ENCODE peak calls at places on chromosome 9, in six cellular contexts. One of them, this sample, is unnamed.
A peak's percentile ranks its signal among the peaks of the same experiment; 100 is the strongest.

GRCh38 chr9:136651859-136652258 is 10.9 kb upstream of the EGFL7 start:
- DNase-seq in tibial artery: no peak
- DNase-seq in GM10248: no peak
- DNase-seq in NCI-H2081: no peak
- DNase-seq in SW 1271: no peak
- DNase-seq in right cardiac atrium: no peak
- DNase-seq in this sample: no peak

GRCh38 chr9:98187926-98188325 is 4.5 kb downstream of the CORO2A start:
- DNase-seq in tibial artery: no peak
- DNase-seq in GM10248: no peak
- DNase-seq in NCI-H2081: no peak
- DNase-seq in SW 1271: no peak
- DNase-seq in right cardiac atrium: no peak
- DNase-seq in this sample: no peak

GRCh38 chr9:76296561-76297276 is 97.5 kb downstream of the RFK start:
- DNase-seq in tibial artery: no peak
- DNase-seq in GM10248: no peak
- DNase-seq in NCI-H2081: no peak
- DNase-seq in SW 1271: no peak
- DNase-seq in right cardiac atrium: no peak
- DNase-seq in this sample: no peak

GRCh38 chr9:36402536-36402935 is 2.5 kb upstream of the RNF38 start:
- DNase-seq in tibial artery: no peak
- DNase-seq in GM10248: no peak
- DNase-seq in NCI-H2081: no peak
- DNase-seq in SW 1271: no peak
- DNase-seq in right cardiac atrium: no peak
- DNase-seq in this sample: no peak

GRCh38 chr9:98168952-98169488 is 23.4 kb downstream of the CORO2A start:
- DNase-seq in tibial artery: no peak
- DNase-seq in GM10248: peak; percentile 93
- DNase-seq in NCI-H2081: no peak
- DNase-seq in SW 1271: no peak
- DNase-seq in right cardiac atrium: peak; percentile 28
- DNase-seq in this sample: no peak

GRCh38 chr9:113574381-113575262 is 111.1 kb downstream of the RGS3 start:
- DNase-seq in tibial artery: peak; percentile 11
- DNase-seq in GM10248: no peak
- DNase-seq in NCI-H2081: no peak
- DNase-seq in SW 1271: no peak
- DNase-seq in right cardiac atrium: no peak
- DNase-seq in this sample: no peak

GRCh38 chr9:136625101-136626065 is 37.3 kb upstream of the EGFL7 start:
- DNase-seq in tibial artery: peak; percentile 81
- DNase-seq in GM10248: no peak
- DNase-seq in NCI-H2081: no peak
- DNase-seq in SW 1271: no peak
- DNase-seq in right cardiac atrium: peak; percentile 87
- DNase-seq in this sample: peak; percentile 91

GRCh38 chr9:22079873-22080341 is 70.8 kb upstream of the CDKN2B start:
- DNase-seq in tibial artery: peak; percentile 65
- DNase-seq in GM10248: peak; percentile 10
- DNase-seq in NCI-H2081: no peak
- DNase-seq in SW 1271: no peak
- DNase-seq in right cardiac atrium: peak; percentile 49
- DNase-seq in this sample: peak; percentile 62

GRCh38 chr9:105138306-105138801 is 106.1 kb upstream of the SLC44A1 start:
- DNase-seq in tibial artery: no peak
- DNase-seq in GM10248: no peak
- DNase-seq in NCI-H2081: no peak
- DNase-seq in SW 1271: no peak
- DNase-seq in right cardiac atrium: no peak
- DNase-seq in this sample: peak; percentile 75

GRCh38 chr9:4669890-4670289 is 3.6 kb upstream of the SPATA6L start:
- DNase-seq in tibial artery: no peak
- DNase-seq in GM10248: no peak
- DNase-seq in NCI-H2081: no peak
- DNase-seq in SW 1271: no peak
- DNase-seq in right cardiac atrium: no peak
- DNase-seq in this sample: no peak

GRCh38 chr9:71812385-71812784 is 44.1 kb upstream of the CEMIP2 start:
- DNase-seq in tibial artery: peak; percentile 33
- DNase-seq in GM10248: no peak
- DNase-seq in NCI-H2081: no peak
- DNase-seq in SW 1271: no peak
- DNase-seq in right cardiac atrium: peak; percentile 62
- DNase-seq in this sample: peak; percentile 64

GRCh38 chr9:87535817-87536539 is 38.3 kb downstream of the DAPK1 start:
- DNase-seq in tibial artery: no peak
- DNase-seq in GM10248: peak; percentile 56
- DNase-seq in NCI-H2081: no peak
- DNase-seq in SW 1271: no peak
- DNase-seq in right cardiac atrium: no peak
- DNase-seq in this sample: no peak

GRCh38 chr9:105760053-105760452 is 65.7 kb downstream of the TMEM38B start:
- DNase-seq in tibial artery: no peak
- DNase-seq in GM10248: no peak
- DNase-seq in NCI-H2081: no peak
- DNase-seq in SW 1271: no peak
- DNase-seq in right cardiac atrium: no peak
- DNase-seq in this sample: no peak

GRCh38 chr9:79694676-79695400 is 123.1 kb downstream of the TLE4 start:
- DNase-seq in tibial artery: no peak
- DNase-seq in GM10248: no peak
- DNase-seq in NCI-H2081: no peak
- DNase-seq in SW 1271: no peak
- DNase-seq in right cardiac atrium: no peak
- DNase-seq in this sample: no peak

GRCh38 chr9:88533951-88534455 is 975 bp upstream of the NXNL2 start:
- DNase-seq in tibial artery: peak; percentile 27
- DNase-seq in GM10248: no peak
- DNase-seq in NCI-H2081: no peak
- DNase-seq in SW 1271: peak; percentile 73
- DNase-seq in right cardiac atrium: no peak
- DNase-seq in this sample: peak; percentile 75

GRCh38 chr9:27350382-27350781 is 53.4 kb upstream of the EQTN start:
- DNase-seq in tibial artery: no peak
- DNase-seq in GM10248: no peak
- DNase-seq in NCI-H2081: no peak
- DNase-seq in SW 1271: no peak
- DNase-seq in right cardiac atrium: no peak
- DNase-seq in this sample: no peak

GRCh38 chr9:90641090-90641489 is 1.5 kb downstream of the DIRAS2 start:
- DNase-seq in tibial artery: no peak
- DNase-seq in GM10248: no peak
- DNase-seq in NCI-H2081: no peak
- DNase-seq in SW 1271: no peak
- DNase-seq in right cardiac atrium: no peak
- DNase-seq in this sample: no peak

GRCh38 chr9:87950765-87951488 is 23.4 kb downstream of the CDK20 start:
- DNase-seq in tibial artery: no peak
- DNase-seq in GM10248: peak; percentile 43
- DNase-seq in NCI-H2081: no peak
- DNase-seq in SW 1271: no peak
- DNase-seq in right cardiac atrium: no peak
- DNase-seq in this sample: no peak

GRCh38 chr9:91255327-91255726 is 106.4 kb downstream of the AUH start:
- DNase-seq in tibial artery: no peak
- DNase-seq in GM10248: no peak
- DNase-seq in NCI-H2081: no peak
- DNase-seq in SW 1271: no peak
- DNase-seq in right cardiac atrium: no peak
- DNase-seq in this sample: no peak

GRCh38 chr9:125401317-125401716 is 139.7 kb downstream of the GAPVD1 start:
- DNase-seq in tibial artery: no peak
- DNase-seq in GM10248: no peak
- DNase-seq in NCI-H2081: no peak
- DNase-seq in SW 1271: no peak
- DNase-seq in right cardiac atrium: no peak
- DNase-seq in this sample: no peak

GRCh38 chr9:122001491-122002201 is 91.5 kb downstream of the TTLL11 start:
- DNase-seq in tibial artery: no peak
- DNase-seq in GM10248: no peak
- DNase-seq in NCI-H2081: no peak
- DNase-seq in SW 1271: no peak
- DNase-seq in right cardiac atrium: peak; percentile 57
- DNase-seq in this sample: no peak

GRCh38 chr9:137067860-137068538 is 2.4 kb downstream of the SAPCD2 start:
- DNase-seq in tibial artery: peak; percentile 64
- DNase-seq in GM10248: peak; percentile 89
- DNase-seq in NCI-H2081: peak; percentile 83
- DNase-seq in SW 1271: peak; percentile 50
- DNase-seq in right cardiac atrium: peak; percentile 75
- DNase-seq in this sample: peak; percentile 89

GRCh38 chr9:98009926-98010325 is 26.8 kb downstream of the ANP32B start:
- DNase-seq in tibial artery: peak; percentile 40
- DNase-seq in GM10248: no peak
- DNase-seq in NCI-H2081: no peak
- DNase-seq in SW 1271: peak; percentile 42
- DNase-seq in right cardiac atrium: no peak
- DNase-seq in this sample: no peak

GRCh38 chr9:75885652-75886051 is 4.8 kb upstream of the PCSK5 start:
- DNase-seq in tibial artery: no peak
- DNase-seq in GM10248: no peak
- DNase-seq in NCI-H2081: no peak
- DNase-seq in SW 1271: no peak
- DNase-seq in right cardiac atrium: no peak
- DNase-seq in this sample: no peak

GRCh38 chr9:111891910-111892499 is 4.6 kb upstream of the UGCG start:
- DNase-seq in tibial artery: no peak
- DNase-seq in GM10248: peak; percentile 36
- DNase-seq in NCI-H2081: no peak
- DNase-seq in SW 1271: no peak
- DNase-seq in right cardiac atrium: no peak
- DNase-seq in this sample: no peak

GRCh38 chr9:79611091-79611614 is 39.4 kb downstream of the TLE4 start:
- DNase-seq in tibial artery: no peak
- DNase-seq in GM10248: no peak
- DNase-seq in NCI-H2081: no peak
- DNase-seq in SW 1271: no peak
- DNase-seq in right cardiac atrium: no peak
- DNase-seq in this sample: no peak

GRCh38 chr9:71737455-71737854 is 30.9 kb downstream of the CEMIP2 start:
- DNase-seq in tibial artery: no peak
- DNase-seq in GM10248: no peak
- DNase-seq in NCI-H2081: no peak
- DNase-seq in SW 1271: no peak
- DNase-seq in right cardiac atrium: no peak
- DNase-seq in this sample: no peak

GRCh38 chr9:14814229-14814628 is 91.7 kb upstream of the CER1 start:
- DNase-seq in tibial artery: no peak
- DNase-seq in GM10248: no peak
- DNase-seq in NCI-H2081: no peak
- DNase-seq in SW 1271: no peak
- DNase-seq in right cardiac atrium: no peak
- DNase-seq in this sample: no peak

GRCh38 chr9:120152295-120152694 is 427.7 kb downstream of the CDK5RAP2 start:
- DNase-seq in tibial artery: no peak
- DNase-seq in GM10248: no peak
- DNase-seq in NCI-H2081: peak; percentile 83
- DNase-seq in SW 1271: no peak
- DNase-seq in right cardiac atrium: peak; percentile 40
- DNase-seq in this sample: no peak

GRCh38 chr9:112078432-112078831 is 96.7 kb downstream of the SUSD1 start:
- DNase-seq in tibial artery: no peak
- DNase-seq in GM10248: peak; percentile 36
- DNase-seq in NCI-H2081: no peak
- DNase-seq in SW 1271: no peak
- DNase-seq in right cardiac atrium: no peak
- DNase-seq in this sample: no peak

GRCh38 chr9:119839888-119840287 is 470.7 kb upstream of the BRINP1 start:
- DNase-seq in tibial artery: no peak
- DNase-seq in GM10248: no peak
- DNase-seq in NCI-H2081: no peak
- DNase-seq in SW 1271: no peak
- DNase-seq in right cardiac atrium: no peak
- DNase-seq in this sample: no peak

GRCh38 chr9:128861501-128861900 is 20.2 kb downstream of the KYAT1 start:
- DNase-seq in tibial artery: no peak
- DNase-seq in GM10248: no peak
- DNase-seq in NCI-H2081: no peak
- DNase-seq in SW 1271: no peak
- DNase-seq in right cardiac atrium: no peak
- DNase-seq in this sample: no peak

GRCh38 chr9:121574771-121575519 is 75.3 kb upstream of the GGTA1 start:
- DNase-seq in tibial artery: no peak
- DNase-seq in GM10248: no peak
- DNase-seq in NCI-H2081: no peak
- DNase-seq in SW 1271: no peak
- DNase-seq in right cardiac atrium: no peak
- DNase-seq in this sample: no peak

GRCh38 chr9:136135326-136136126 is 16.9 kb upstream of the TMEM250 start:
- DNase-seq in tibial artery: no peak
- DNase-seq in GM10248: no peak
- DNase-seq in NCI-H2081: no peak
- DNase-seq in SW 1271: no peak
- DNase-seq in right cardiac atrium: no peak
- DNase-seq in this sample: no peak

GRCh38 chr9:99296375-99296951 is 74.4 kb downstream of the SEC61B start:
- DNase-seq in tibial artery: no peak
- DNase-seq in GM10248: peak; percentile 74
- DNase-seq in NCI-H2081: no peak
- DNase-seq in SW 1271: no peak
- DNase-seq in right cardiac atrium: peak; percentile 33
- DNase-seq in this sample: peak; percentile 71

GRCh38 chr9:13013976-13014375 is 239.2 kb downstream of the LURAP1L start:
- DNase-seq in tibial artery: no peak
- DNase-seq in GM10248: no peak
- DNase-seq in NCI-H2081: no peak
- DNase-seq in SW 1271: no peak
- DNase-seq in right cardiac atrium: no peak
- DNase-seq in this sample: no peak